ENCODE peak calls at places on chromosomes 11 and 22, in four cellular contexts. E is HEK293T, B is CD14-positive monocyte, O is caudate nucleus. Z is an unnamed sample.

GRCh38 chr22:40436460-40437431 is 66.4 kb downstream of the SGSM3 start:
- DNase-seq in B (peak; percentile 67), E (peak; percentile 58), O (no peak), Z (peak; percentile 36)

GRCh38 chr11:80436547-80436946 is 995.7 kb upstream of the TENM4 start:
- DNase-seq in O (no peak), E (no peak), B (no peak), Z (no peak)

GRCh38 chr22:36510966-36511881 is 4.4 kb upstream of the FOXRED2 start:
- DNase-seq in E (peak; percentile 68), B (no peak), O (no peak), Z (peak; percentile 52)

GRCh38 chr11:102341844-102342318 is 5.1 kb upstream of the BIRC2 start:
- DNase-seq in B (no peak), O (peak; percentile 17), E (peak; percentile 67), Z (no peak)

GRCh38 chr11:33311680-33312079 is 54.5 kb downstream of the HIPK3 start:
- DNase-seq in E (no peak), B (no peak), O (no peak), Z (no peak)

GRCh38 chr22:43158778-43159483 is 7.6 kb downstream of the TSPO start:
- DNase-seq in E (no peak), B (no peak), O (no peak), Z (no peak)

GRCh38 chr11:30016588-30017363 is at the start of gene KCNA4:
- DNase-seq in E (peak; percentile 71), O (no peak), B (no peak), Z (no peak)

GRCh38 chr11:93089474-93090102 is 108.2 kb downstream of the SLC36A4 start:
- DNase-seq in B (no peak), O (no peak), E (peak; percentile 42), Z (no peak)

GRCh38 chr11:73914284-73914683 is 36.5 kb upstream of the DNAJB13 start:
- DNase-seq in O (no peak), B (no peak), E (no peak), Z (no peak)

GRCh38 chr11:79437274-79437980 is 3.4 kb downstream of the TENM4 start:
- DNase-seq in B (no peak), O (no peak), E (peak; percentile 73), Z (no peak)

GRCh38 chr11:35531246-35531645 is 5.8 kb upstream of the PAMR1 start:
- DNase-seq in B (no peak), E (no peak), O (no peak), Z (no peak)

GRCh38 chr11:69008774-69009440 is 4.1 kb downstream of the MRGPRF start:
- DNase-seq in B (no peak), E (peak; percentile 37), O (no peak), Z (peak; percentile 99)

GRCh38 chr11:119876841-119877240 is 147.8 kb upstream of the NECTIN1 start:
- DNase-seq in E (no peak), B (no peak), O (no peak), Z (no peak)

GRCh38 chr11:17931595-17931994 is 81.3 kb downstream of the SERGEF start:
- DNase-seq in B (no peak), O (no peak), E (no peak), Z (no peak)

GRCh38 chr11:22340803-22341581 is 2.8 kb downstream of the SLC17A6 start:
- DNase-seq in B (no peak), O (no peak), E (no peak), Z (no peak)

GRCh38 chr11:4677948-4678347 is 19.7 kb downstream of the OR51E2 start:
- DNase-seq in O (no peak), B (no peak), E (no peak), Z (no peak)

GRCh38 chr11:7604331-7604973 is 68.8 kb downstream of the CYB5R2 start:
- DNase-seq in O (no peak), B (no peak), E (no peak), Z (no peak)

GRCh38 chr11:59754494-59754858 is 700 bp upstream of the STX3 start:
- DNase-seq in E (peak; percentile 26), O (no peak), B (no peak), Z (peak; percentile 28)

GRCh38 chr11:105468154-105468553 is 141.7 kb upstream of the GRIA4 start:
- DNase-seq in O (no peak), E (no peak), B (no peak), Z (no peak)

GRCh38 chr11:12517306-12517705 is 139.9 kb downstream of the PARVA start:
- DNase-seq in B (no peak), O (no peak), E (no peak), Z (no peak)

GRCh38 chr11:130121430-130121978 is 38.1 kb upstream of the ST14 start:
- DNase-seq in O (no peak), E (no peak), B (no peak), Z (no peak)

Z was measured in HuH-7.5.